ENCODE peak calls at places on chromosome X, in seven cellular contexts. U is K562, E is HCT116, J is T47D, G is HepG2, Y is SK-N-SH, K is H1. N is an unnamed sample.

GRCh38 chrX:31340587-31340986 is 268.7 kb upstream of the FTHL17 start:
- DNase-seq in U (no peak), Y (no peak), J (no peak), G (no peak), E (no peak), K (no peak), N (no peak)

GRCh38 chrX:78119521-78120227 is 15.6 kb downstream of the PGK1 start:
- DNase-seq in E (no peak), U (no peak), J (no peak), G (no peak), K (no peak), Y (no peak), N (no peak)

GRCh38 chrX:17525266-17525665 is 150.3 kb downstream of the NHS start:
- DNase-seq in K (no peak), G (no peak), E (no peak), U (no peak), Y (no peak), J (no peak), N (no peak)

GRCh38 chrX:53403535-53403934 is 18.9 kb downstream of the SMC1A start:
- DNase-seq in J (no peak), Y (no peak), G (no peak), K (no peak), U (no peak), E (no peak), N (no peak)

GRCh38 chrX:42704454-42704853 is 73.5 kb downstream of the PPP1R2C start:
- DNase-seq in G (no peak), J (no peak), U (no peak), Y (no peak), E (no peak), K (no peak), N (no peak)

GRCh38 chrX:97252111-97252510 is 368.4 kb downstream of the RPA4 start:
- DNase-seq in K (no peak), E (no peak), U (no peak), J (no peak), G (no peak), Y (no peak), N (no peak)

GRCh38 chrX:40912576-40912975 is 172.7 kb upstream of the USP9X start:
- DNase-seq in U (no peak), K (no peak), J (no peak), Y (no peak), G (no peak), E (no peak), N (no peak)

GRCh38 chrX:10190367-10190766 is 33.6 kb downstream of the CLCN4 start:
- DNase-seq in G (peak; percentile 72), E (peak; percentile 41), K (no peak), U (peak; percentile 54), J (no peak), Y (peak; percentile 59), N (no peak)

GRCh38 chrX:275967-276587 is 5.1 kb upstream of the PLCXD1 start:
- DNase-seq in G (peak; percentile 73), Y (peak; percentile 86), J (peak; percentile 94), U (peak; percentile 82), E (peak; percentile 37), K (peak; percentile 87), N (no peak)

GRCh38 chrX:21700289-21700688 is 42.2 kb upstream of the KLHL34 start:
- DNase-seq in U (no peak), G (no peak), J (no peak), E (no peak), Y (no peak), K (no peak), N (no peak)

GRCh38 chrX:112901821-112902732 is 61.4 kb upstream of the AMOT start:
- DNase-seq in K (no peak), Y (peak; percentile 19), U (no peak), J (no peak), G (no peak), E (no peak), N (no peak)

GRCh38 chrX:54292755-54293154 is 65.1 kb downstream of the WNK3 start:
- DNase-seq in G (peak; percentile 69), Y (no peak), K (no peak), U (no peak), E (no peak), J (no peak), N (no peak)

GRCh38 chrX:129043138-129043537 is 480.2 kb downstream of the SMARCA1 start:
- DNase-seq in J (no peak), U (no peak), G (no peak), K (no peak), Y (no peak), E (no peak), N (no peak)

GRCh38 chrX:129701624-129702069 is 37.1 kb upstream of the XPNPEP2 start:
- DNase-seq in U (no peak), E (no peak), K (no peak), J (no peak), Y (no peak), G (no peak), N (no peak)

GRCh38 chrX:45596190-45596808 is 395.6 kb upstream of the DIPK2B start:
- DNase-seq in U (no peak), E (no peak), K (no peak), J (no peak), G (no peak), Y (no peak), N (no peak)

GRCh38 chrX:45602151-45602550 is 401.5 kb upstream of the DIPK2B start:
- DNase-seq in J (no peak), E (no peak), Y (no peak), U (no peak), G (no peak), K (no peak), N (no peak)

GRCh38 chrX:45598841-45599240 is 398.2 kb upstream of the DIPK2B start:
- DNase-seq in J (no peak), K (no peak), E (no peak), Y (no peak), U (no peak), G (no peak), N (no peak)

DNA sequence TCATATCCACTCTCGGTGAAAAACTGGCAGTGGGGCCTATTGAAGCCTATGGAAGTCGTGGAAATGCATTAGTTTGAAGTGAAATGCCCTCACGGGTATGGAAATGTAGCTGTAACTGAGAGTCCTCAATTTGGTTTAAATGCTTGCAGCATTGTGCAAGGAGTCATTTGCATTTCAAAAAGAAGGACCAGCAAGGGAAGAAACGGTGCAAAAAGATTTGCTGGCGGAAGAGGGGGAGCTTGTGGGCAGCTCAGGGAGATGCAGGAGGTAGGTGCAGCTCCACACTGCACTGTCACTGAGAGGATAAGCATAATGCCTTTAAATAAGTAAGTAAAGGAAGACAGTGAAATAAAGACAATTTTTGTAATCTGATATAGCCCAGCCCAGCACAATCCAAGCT is 400.4 kb upstream of the DIPK2B start:
- DNase-seq in G (no peak), K (no peak), J (no peak), U (no peak), Y (no peak), E (no peak), N (no peak)
- TF ChIP-seq JUND in G (no peak), K (no peak), J (no peak), U (no peak), Y (no peak), E (no peak), N (no peak)

DNA sequence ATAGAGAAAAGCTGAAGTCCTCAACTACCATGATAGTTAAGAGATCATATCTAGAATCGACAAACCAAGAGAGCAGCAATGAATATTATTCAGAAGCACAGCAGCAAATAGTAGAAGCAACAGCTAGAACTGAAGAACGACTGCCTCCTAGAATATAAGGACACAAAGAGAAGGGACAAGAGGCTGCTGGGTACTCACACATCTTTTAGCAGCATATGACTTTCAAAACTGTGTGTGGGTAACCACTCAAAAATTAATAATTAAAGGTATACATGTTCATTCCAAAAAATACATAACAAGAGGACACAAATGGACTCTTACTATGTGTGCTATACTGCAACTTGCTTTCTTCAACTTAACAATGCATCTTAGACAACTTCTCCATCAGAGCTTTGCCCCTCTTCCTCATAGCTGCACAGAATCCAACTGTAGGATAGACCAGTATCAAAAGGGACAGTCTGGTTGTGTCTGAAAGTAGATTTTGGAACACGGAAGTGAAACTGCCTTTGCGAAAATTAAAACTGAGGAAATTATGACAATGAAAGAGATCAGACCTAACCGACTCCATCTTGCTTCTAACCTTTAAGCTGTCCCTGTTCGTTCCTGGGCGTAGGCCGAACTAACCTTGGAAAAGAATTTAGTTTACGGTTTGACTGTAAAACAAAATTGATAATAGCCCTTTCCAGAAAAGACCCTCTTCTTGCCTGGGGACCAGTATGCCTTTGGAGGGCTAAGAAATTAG is 125.7 kb downstream of the SH3KBP1 start:
- DNase-seq in K (no peak), G (no peak), Y (no peak), J (no peak), U (no peak), E (no peak), N (no peak)
- TF ChIP-seq JUND in K (no peak), G (no peak), Y (no peak), J (no peak), U (no peak), E (no peak), N (no peak)

GRCh38 chrX:94058728-94059382 is 384.8 kb downstream of the FAM133A start:
- DNase-seq in Y (peak; percentile 26), U (peak; percentile 3), J (no peak), E (no peak), G (peak; percentile 3), K (no peak), N (no peak)
- TF ChIP-seq JUND in Y (no peak), U (no peak), J (no peak), E (no peak), G (no peak), K (no peak), N (no peak)

GRCh38 chrX:153921511-153922285 is 4.4 kb downstream of the ARHGAP4 start:
- DNase-seq in K (no peak), G (no peak), Y (peak; percentile 78), E (no peak), J (no peak), U (no peak), N (no peak)

GRCh38 chrX:153924149-153924861 is 1.8 kb downstream of the ARHGAP4 start:
- DNase-seq in Y (no peak), E (no peak), G (peak; percentile 58), K (no peak), U (no peak), J (no peak), N (no peak)

GRCh38 chrX:153922286-153922573 is 3.8 kb downstream of the ARHGAP4 start:
- DNase-seq in J (no peak), Y (no peak), U (no peak), G (no peak), K (no peak), E (no peak), N (no peak)

GRCh38 chrX:153921070-153921469 is 5.0 kb downstream of the ARHGAP4 start:
- DNase-seq in U (no peak), J (no peak), G (no peak), E (no peak), K (no peak), Y (peak; percentile 47), N (no peak)

DNA sequence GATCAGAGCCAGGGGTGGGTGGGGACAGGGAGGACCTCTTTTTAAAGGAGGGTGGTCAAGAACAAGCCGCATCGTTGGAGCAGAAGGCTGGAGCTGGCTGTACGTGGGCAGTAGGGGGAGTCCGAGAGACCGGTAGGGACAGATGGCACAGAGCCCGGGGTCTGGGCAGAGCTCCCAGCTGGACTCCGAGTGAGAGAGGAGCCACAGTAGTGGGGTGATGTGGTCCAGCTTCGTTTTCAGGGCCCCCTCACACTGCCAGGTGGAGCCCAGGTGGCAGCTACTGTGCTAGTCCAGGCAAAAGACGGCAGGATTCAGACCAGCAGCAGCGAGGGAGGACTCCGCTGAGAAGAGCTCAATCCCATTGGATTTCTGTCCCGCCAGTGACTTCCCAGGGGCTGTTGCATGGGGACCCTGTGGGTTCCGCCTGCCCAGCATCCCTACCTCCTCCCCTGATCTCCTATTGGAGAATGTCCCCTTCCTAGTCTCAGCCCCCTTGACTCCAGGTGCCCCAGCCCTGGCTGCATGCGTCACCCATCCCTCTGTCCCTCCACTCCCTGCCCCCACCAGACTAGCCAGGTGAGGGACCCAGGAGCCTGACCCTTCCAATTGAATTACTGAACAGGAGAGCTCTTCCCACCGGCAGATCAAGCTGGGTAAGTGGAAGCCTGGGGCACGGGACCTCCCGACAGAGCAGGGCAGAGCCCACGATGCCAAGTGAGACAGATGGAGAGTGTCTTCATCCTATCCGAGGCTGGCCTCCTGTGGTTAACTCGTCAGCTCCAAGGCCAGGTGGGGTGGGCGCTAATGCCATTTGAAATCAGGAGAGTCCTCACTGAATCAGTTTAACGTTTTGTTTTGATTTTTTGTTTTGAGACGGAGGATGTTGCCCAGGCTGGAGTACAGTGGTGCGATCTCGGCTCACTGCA is 2.9 kb downstream of the ARHGAP4 start:
- DNase-seq in E (no peak), Y (peak; percentile 90), J (peak; percentile 31), G (no peak), K (no peak), U (no peak), N (no peak)
- TF ChIP-seq JUND in E (no peak), Y (no peak), J (no peak), G (no peak), K (no peak), U (no peak), N (no peak)

N was measured in GM12878.